ENCODE peak calls at places on chromosomes 2 and 18, in five cellular contexts. L is neuronal stem cell, R is IMR-90, I is trophoblast cell, P is H1. A is an unnamed sample. For H3K9me3, the result is how much of the 10 kb centered on the place peaks cover.

GRCh38 chr2:49914281-49914680 is 760.0 kb upstream of the FSHR start:
- DNase-seq in L (no peak), R (no peak), I (no peak), P (peak), A (peak)

GRCh38 chr2:236994361-236994760 is 91.3 kb upstream of the COPS8 start:
- DNase-seq in L (no peak), R (no peak), I (no peak), P (no peak), A (no peak)

GRCh38 chr2:168723494-168723893 is 78.9 kb upstream of the NOSTRIN start:
- DNase-seq in L (no peak), R (no peak), I (no peak), P (no peak), A (no peak)

GRCh38 chr2:227188292-227188691 is 23.9 kb downstream of the COL4A3 start:
- DNase-seq in L (no peak), R (peak), I (no peak), P (no peak), A (peak)

GRCh38 chr2:50746526-50746925 is 285.4 kb downstream of the NRXN1 start:
- DNase-seq in L (no peak), R (peak), I (no peak), P (no peak), A (peak)

GRCh38 chr2:37630298-37630697 is 41.1 kb downstream of the CDC42EP3 start:
- DNase-seq in L (no peak), R (no peak), I (no peak), P (no peak), A (peak)

GRCh38 chr18:35347991-35348390 is 3.8 kb upstream of the ZNF24 start:
- DNase-seq in L (no peak), R (no peak), I (no peak), P (no peak), A (no peak)

GRCh38 chr2:27211241-27211942 is 449 bp upstream of the ATRAID start:
- DNase-seq in L (no peak), R (no peak), I (peak), P (no peak), A (peak)

GRCh38 chr2:157746234-157746950 is 117.7 kb upstream of the ACVR1C start:
- DNase-seq in L (no peak), R (peak), I (no peak), P (no peak), A (peak)

GRCh38 chr2:74576151-74576755 is 21.7 kb downstream of the DOK1 start:
- DNase-seq in L (no peak), R (peak), I (no peak), P (no peak), A (peak)

GRCh38 chr2:74008761-74009395 is 24.2 kb downstream of the TET3 start:
- DNase-seq in L (peak), R (no peak), I (peak), P (no peak), A (no peak)

GRCh38 chr2:11248-11941 is 34.9 kb downstream of the FAM110C start:
- DNase-seq in L (peak), R (peak), I (peak), P (peak), A (peak)
- H3K4me3 ChIP-seq in L (peak), R (no peak), I (peak), P (no peak), A (no peak)

GRCh38 chr2:159004849-159005248 is 36.4 kb downstream of the TANC1 start:
- DNase-seq in L (no peak), R (no peak), I (no peak), P (no peak), A (no peak)
- H3K9me3 ChIP-seq in L (under half), R (under half), I (under half), P (under half), A (under half)

GRCh38 chr2:189179607-189179979 is at the start of gene COL5A2:
- DNase-seq in L (peak), R (peak), I (no peak), P (no peak), A (peak)
- H2BK5ac ChIP-seq in L (no peak), R (peak), I (peak), P (peak), A (no peak)

GRCh38 chr2:12712871-12713270 is 3.9 kb upstream of the TRIB2 start:
- DNase-seq in L (no peak), R (peak), I (no peak), P (no peak), A (peak)

GRCh38 chr2:12716250-12717190 is at the start of gene TRIB2:
- DNase-seq in L (peak), R (peak), I (peak), P (no peak), A (peak)

GRCh38 chr2:12715258-12715865 is 1.4 kb upstream of the TRIB2 start:
- DNase-seq in L (no peak), R (no peak), I (no peak), P (no peak), A (peak)

GRCh38 chr2:12715878-12716249 is 872 bp upstream of the TRIB2 start:
- DNase-seq in L (peak), R (peak), I (peak), P (no peak), A (peak)

DNA sequence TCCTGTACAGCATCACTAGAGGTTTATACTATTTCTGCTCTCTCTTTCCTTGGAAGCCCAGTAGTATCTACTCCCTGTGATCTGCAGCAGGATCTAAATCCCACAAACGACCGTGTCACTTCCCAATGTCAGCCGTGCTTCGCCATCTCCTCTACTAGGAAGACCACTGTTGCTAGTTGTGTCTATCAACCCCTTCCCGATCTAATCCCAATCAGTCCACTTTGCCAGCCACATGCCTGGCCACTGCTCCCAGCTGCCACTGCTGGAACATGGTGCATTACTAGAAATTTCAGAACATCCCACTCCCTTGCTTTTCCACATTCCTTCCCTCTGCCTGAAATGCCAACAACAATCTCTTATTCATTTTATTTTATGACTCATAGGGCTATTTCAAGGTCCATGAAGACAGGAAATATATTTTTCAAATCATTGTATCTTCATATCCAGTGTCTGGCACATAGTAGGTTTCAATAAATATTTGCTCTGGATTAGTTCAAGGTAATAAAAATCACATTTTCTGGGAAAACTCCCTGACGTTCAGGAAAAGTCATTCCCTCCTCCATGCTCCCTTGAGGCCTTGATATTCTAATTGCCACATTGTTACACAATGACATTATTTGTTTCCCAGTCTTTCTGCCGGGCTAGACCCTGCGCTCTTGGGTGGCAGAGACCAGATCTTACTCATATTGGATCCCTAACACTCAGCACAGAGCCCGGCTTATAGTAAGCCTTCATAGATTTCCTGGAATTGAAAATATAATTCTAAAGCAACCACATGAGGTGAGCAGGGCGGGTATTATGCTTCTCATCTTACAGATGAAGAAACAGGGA is 2.1 kb upstream of the TRIB2 start:
- DNase-seq in L (no peak), R (peak), I (no peak), P (no peak), A (peak)
- H3K4me3 ChIP-seq in L (no peak), R (no peak), I (no peak), P (no peak), A (no peak)

GRCh38 chr2:64817453-64817852 is 163.7 kb upstream of the SERTAD2 start:
- DNase-seq in L (no peak), R (no peak), I (no peak), P (no peak), A (no peak)

GRCh38 chr2:64808736-64809135 is 155.0 kb upstream of the SERTAD2 start:
- DNase-seq in L (no peak), R (no peak), I (no peak), P (no peak), A (no peak)

GRCh38 chr2:64818650-64819032 is 164.9 kb upstream of the SERTAD2 start:
- DNase-seq in L (no peak), R (no peak), I (no peak), P (no peak), A (no peak)

GRCh38 chr2:64812298-64812697 is 158.6 kb upstream of the SERTAD2 start:
- DNase-seq in L (no peak), R (no peak), I (no peak), P (no peak), A (no peak)

DNA sequence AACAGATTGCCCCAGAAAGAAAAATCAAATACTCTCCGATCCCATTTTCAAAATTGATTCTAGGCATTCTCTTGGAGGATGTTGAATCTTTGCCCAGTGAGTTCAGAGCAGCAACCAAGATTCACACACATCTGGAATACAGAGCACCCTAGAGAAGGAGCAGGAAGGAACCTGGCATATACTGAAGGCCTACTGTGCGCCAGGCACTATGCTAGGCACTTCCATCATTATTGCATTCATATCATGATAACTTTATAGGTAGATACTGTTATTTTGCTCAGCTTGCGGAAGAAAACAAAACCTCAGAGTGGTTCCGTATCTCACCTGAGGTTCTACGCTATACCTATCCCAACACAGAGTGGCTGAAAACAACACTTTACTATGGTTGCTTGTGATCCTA is 160.3 kb upstream of the SERTAD2 start:
- DNase-seq in L (no peak), R (no peak), I (no peak), P (no peak), A (no peak)
- H3K9me3 ChIP-seq in L (under half), R (under half), I (under half), P (under half), A (under half)

A was measured in mesenchymal stem cell.